ENCODE peak calls at places on chromosomes 13 and 19, in four cellular contexts. E is adrenal gland, S is IMR-90, G is D341Med. N is an unnamed sample.
A peak's percentile ranks its signal among the peaks of the same experiment; 100 is the strongest.

GRCh38 chr19:15015946-15016542 is 33.2 kb upstream of the CASP14 start:
- DNase-seq in E (no peak), S (no peak), G (no peak), N (peak; percentile 14)

GRCh38 chr13:75432045-75432444 is 49.9 kb downstream of the TBC1D4 start:
- DNase-seq in E (no peak), S (peak; percentile 18), G (no peak), N (no peak)

GRCh38 chr13:53238241-53238640 is 209.6 kb downstream of the OLFM4 start:
- DNase-seq in E (no peak), S (no peak), G (peak; percentile 26), N (no peak)

GRCh38 chr19:1449467-1450442 is at the start of gene APC2:
- DNase-seq in E (no peak), S (peak; percentile 44), G (peak; percentile 96), N (peak; percentile 39)

GRCh38 chr19:3243851-3244700 is 19.6 kb downstream of the CELF5 start:
- DNase-seq in E (peak; percentile 35), S (peak; percentile 56), G (no peak), N (peak; percentile 39)

GRCh38 chr19:55703790-55704215 is 28.8 kb downstream of the EPN1 start:
- DNase-seq in E (no peak), S (no peak), G (peak; percentile 95), N (peak; percentile 12)

GRCh38 chr13:49246850-49247721 is 639 bp upstream of the CDADC1 start:
- DNase-seq in E (no peak), S (no peak), G (no peak), N (no peak)

GRCh38 chr19:5643060-5643459 is 20.2 kb downstream of the SAFB start:
- DNase-seq in E (no peak), S (no peak), G (no peak), N (no peak)

N was measured in EL.